ENCODE peak calls at places on chromosome 17, in seven cellular contexts. F is breast epithelium, A is prostate gland, X is heart left ventricle, Z is adrenal gland, D is testis, P is lower leg skin. Y is an unnamed sample.
A peak's percentile ranks its signal among the peaks of the same experiment; 100 is the strongest.

GRCh38 chr17:82910041-82910481 is 70.2 kb upstream of the ZNF750 start:
- DNase-seq in F (no peak), A (no peak), X (peak; percentile 11), Z (no peak), D (no peak), P (no peak), Y (no peak)

GRCh38 chr17:83099570-83100181 is 20.3 kb downstream of the METRNL start:
- DNase-seq in F (no peak), A (no peak), X (peak; percentile 75), Z (no peak), D (no peak), P (peak; percentile 38), Y (no peak)

GRCh38 chr17:71496552-71496951 is 624.3 kb upstream of the SOX9 start:
- DNase-seq in F (no peak), A (no peak), X (no peak), Z (no peak), D (no peak), P (no peak), Y (no peak)

GRCh38 chr17:13728751-13729150 is 127.0 kb upstream of the HS3ST3A1 start:
- DNase-seq in F (no peak), A (no peak), X (no peak), Z (no peak), D (no peak), P (no peak), Y (no peak)

GRCh38 chr17:68705331-68706166 is 104.4 kb upstream of the FAM20A start:
- DNase-seq in F (no peak), A (no peak), X (no peak), Z (no peak), D (no peak), P (no peak), Y (no peak)

GRCh38 chr17:64599187-64599676 is 62.9 kb downstream of the SMURF2 start:
- DNase-seq in F (no peak), A (no peak), X (no peak), Z (no peak), D (no peak), P (no peak), Y (no peak)

GRCh38 chr17:20922128-20922670 is 120.6 kb downstream of the USP22 start:
- DNase-seq in F (no peak), A (no peak), X (peak; percentile 64), Z (no peak), D (no peak), P (no peak), Y (peak; percentile 41)

GRCh38 chr17:13885953-13886889 is 183.1 kb upstream of the COX10 start:
- DNase-seq in F (no peak), A (no peak), X (peak; percentile 69), Z (no peak), D (no peak), P (no peak), Y (no peak)

GRCh38 chr17:75872434-75873351 is 5.7 kb downstream of the TRIM47 start:
- DNase-seq in F (peak; percentile 75), A (peak; percentile 76), X (peak; percentile 92), Z (peak; percentile 67), D (peak; percentile 92), P (peak; percentile 89), Y (peak; percentile 89)

GRCh38 chr17:40498281-40499084 is 2.9 kb downstream of the TNS4 start:
- DNase-seq in F (no peak), A (no peak), X (no peak), Z (no peak), D (no peak), P (no peak), Y (no peak)

GRCh38 chr17:76869209-76869877 is 1.1 kb downstream of the MGAT5B start:
- DNase-seq in F (no peak), A (no peak), X (no peak), Z (no peak), D (no peak), P (no peak), Y (no peak)

GRCh38 chr17:70535986-70536385 is 366.7 kb downstream of the KCNJ2 start:
- DNase-seq in F (no peak), A (no peak), X (no peak), Z (no peak), D (no peak), P (no peak), Y (no peak)

DNA sequence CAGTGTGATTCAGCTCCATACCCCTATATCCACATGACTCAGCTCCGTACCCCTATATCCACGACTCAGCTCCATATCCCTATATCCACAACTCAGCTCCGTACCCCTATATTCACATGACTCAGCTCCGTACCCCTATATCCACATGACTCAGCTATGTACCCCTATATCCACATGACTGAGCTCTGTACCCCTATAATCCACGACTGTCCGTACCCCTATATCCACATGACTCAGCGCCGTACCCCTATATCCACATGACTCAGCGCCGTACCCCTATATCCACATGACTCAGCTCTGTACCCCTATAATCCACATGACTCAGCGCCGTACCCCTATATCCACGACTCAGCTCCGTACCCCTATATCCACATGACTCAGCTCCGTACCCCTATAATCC is 16.8 kb downstream of the CYB5D2 start:
- DNase-seq in F (no peak), A (no peak), X (no peak), Z (no peak), D (no peak), P (no peak), Y (no peak)
- H3K4me3 ChIP-seq in F (no peak overlapping the region), A (no peak overlapping the region), X (no peak overlapping the region), Z (no peak overlapping the region), D (no peak overlapping the region), P (no peak overlapping the region), Y (no peak overlapping the region)

GRCh38 chr17:32517982-32518381 is 31.2 kb downstream of the CDK5R1 start:
- DNase-seq in F (no peak), A (no peak), X (no peak), Z (no peak), D (no peak), P (no peak), Y (no peak)

GRCh38 chr17:32514587-32514986 is 27.8 kb downstream of the CDK5R1 start:
- DNase-seq in F (no peak), A (no peak), X (no peak), Z (no peak), D (no peak), P (no peak), Y (no peak)

GRCh38 chr17:32516940-32517711 is 30.3 kb downstream of the CDK5R1 start:
- DNase-seq in F (no peak), A (no peak), X (no peak), Z (no peak), D (no peak), P (no peak), Y (no peak)

GRCh38 chr17:32516450-32516849 is 29.7 kb downstream of the CDK5R1 start:
- DNase-seq in F (no peak), A (no peak), X (no peak), Z (no peak), D (no peak), P (no peak), Y (no peak)

GRCh38 chr17:32515677-32516383 is 29.0 kb downstream of the CDK5R1 start:
- DNase-seq in F (no peak), A (no peak), X (no peak), Z (no peak), D (no peak), P (no peak), Y (no peak)
- TF ChIP-seq POLR2A in F (no peak), A (no peak), X (no peak), Z (no peak), D (no peak), P (no peak), Y (no peak)

GRCh38 chr17:79836952-79837887 is 2.0 kb downstream of the CBX4 start:
- DNase-seq in F (peak; percentile 89), A (peak; percentile 90), X (peak; percentile 90), Z (peak; percentile 88), D (peak; percentile 60), P (peak; percentile 60), Y (peak; percentile 43)

GRCh38 chr17:79834575-79835469 is 4.4 kb downstream of the CBX4 start:
- DNase-seq in F (no peak), A (no peak), X (no peak), Z (peak; percentile 52), D (no peak), P (peak; percentile 18), Y (no peak)

GRCh38 chr17:79835470-79835899 is 3.8 kb downstream of the CBX4 start:
- DNase-seq in F (no peak), A (no peak), X (no peak), Z (no peak), D (no peak), P (no peak), Y (no peak)

GRCh38 chr17:79837888-79838540 is 1.2 kb downstream of the CBX4 start:
- DNase-seq in F (no peak), A (no peak), X (peak; percentile 44), Z (peak; percentile 55), D (no peak), P (peak; percentile 19), Y (no peak)

DNA sequence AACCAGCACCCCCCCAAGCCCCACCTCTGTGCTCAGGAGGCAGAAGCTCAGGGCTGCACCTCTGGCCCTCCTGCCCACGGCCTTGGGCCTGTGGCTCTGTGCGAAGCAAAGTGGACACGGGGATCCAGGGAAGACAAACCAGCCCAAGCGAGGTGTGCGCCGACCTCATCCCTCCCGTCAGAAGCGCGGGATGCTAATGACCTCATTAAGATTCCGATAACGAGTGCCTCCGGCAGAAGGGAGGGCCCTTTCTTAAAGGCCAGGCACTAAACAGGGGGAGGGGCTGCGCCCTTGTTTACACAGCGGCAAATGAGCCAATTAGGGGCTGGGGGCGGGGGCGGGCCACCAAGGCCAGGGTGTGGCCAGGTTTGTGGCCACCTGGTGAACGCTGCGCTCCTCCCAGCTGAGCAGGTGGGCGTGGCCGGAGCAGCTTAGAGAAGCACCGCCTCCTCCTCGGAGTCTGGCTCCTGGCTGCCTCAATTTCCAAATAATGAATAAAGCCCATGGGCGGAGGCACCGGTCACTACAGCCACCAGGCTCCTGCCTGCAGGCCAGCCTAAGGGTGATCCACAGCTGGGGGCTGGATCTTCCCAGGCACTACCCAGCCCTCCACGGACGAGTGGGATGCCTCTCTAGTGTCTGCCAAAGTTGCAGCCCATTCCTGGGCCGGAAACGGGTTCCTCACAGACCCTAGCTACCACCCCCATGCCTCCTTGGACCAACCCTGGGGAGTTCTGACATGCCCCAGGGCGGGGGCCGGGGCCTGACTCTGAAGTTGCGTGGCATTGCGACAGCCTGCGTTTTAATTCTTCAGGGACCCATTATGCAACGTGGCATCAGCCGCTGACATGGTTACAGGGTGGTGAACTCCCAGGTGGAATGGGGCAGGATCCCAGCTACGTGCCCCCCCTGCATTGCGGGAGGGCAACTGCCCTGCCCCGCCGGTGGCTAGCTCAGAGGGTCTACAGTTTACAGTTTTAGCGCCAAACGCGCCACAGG is 3.0 kb downstream of the CBX4 start:
- DNase-seq in F (peak; percentile 83), A (peak; percentile 71), X (peak; percentile 40), Z (peak; percentile 56), D (no peak), P (peak; percentile 52), Y (no peak)
- H3K4me3 ChIP-seq in F (peak overlapping the region; percentile 80), A (peak overlapping the region; percentile 86), X (peak overlapping the region; percentile 69), Z (no peak overlapping the region), D (no peak overlapping the region), P (no peak overlapping the region), Y (no peak overlapping the region)

DNA sequence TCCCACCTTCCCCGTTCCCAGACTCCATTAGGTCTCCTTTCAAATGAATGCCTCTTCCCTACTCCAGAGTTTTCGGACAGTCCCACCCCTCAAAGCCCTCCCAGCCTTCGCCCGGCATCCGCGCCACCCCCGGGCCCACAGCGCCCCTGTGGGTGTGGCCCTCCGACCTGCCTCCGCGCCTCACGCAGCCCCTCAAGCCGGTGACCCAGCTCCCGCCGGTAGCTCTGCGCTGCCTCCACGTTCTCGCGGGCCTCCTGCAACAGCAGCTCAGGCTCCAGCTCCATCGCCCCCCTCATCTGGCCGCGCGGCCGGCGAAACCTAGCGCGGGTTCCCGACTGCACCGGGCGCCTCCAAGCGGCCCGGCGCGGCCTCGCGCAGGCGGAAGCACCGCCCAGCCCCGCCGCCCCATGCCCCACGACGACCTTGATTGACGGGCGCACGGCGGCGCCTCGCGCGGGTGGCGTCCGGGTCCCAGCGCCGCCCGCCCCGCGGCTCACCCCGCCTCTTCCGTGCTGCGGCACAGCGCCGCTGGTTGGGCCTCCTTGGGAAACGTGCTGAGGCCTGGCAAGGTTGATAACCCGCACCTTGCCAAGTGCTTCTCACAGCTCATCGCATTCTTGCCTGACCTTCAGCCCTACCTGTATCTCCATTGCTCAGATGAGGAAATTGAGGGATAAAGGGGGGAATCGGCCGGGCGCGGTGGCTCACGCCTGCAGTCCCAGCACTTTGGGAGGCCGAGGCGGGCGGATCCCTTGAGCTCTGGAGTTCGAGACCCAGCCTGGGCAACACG is at the start of gene CRLF3:
- DNase-seq in F (peak; percentile 82), A (peak; percentile 81), X (peak; percentile 95), Z (peak; percentile 89), D (peak; percentile 91), P (peak; percentile 81), Y (peak; percentile 91)
- TF ChIP-seq POLR2A in F (peak; percentile 27), A (peak; percentile 74), X (no peak), Z (peak; percentile 73), D (no peak), P (no peak), Y (peak; percentile 60)